ENCODE peak calls at places on chromosomes 7 and 10, in five cellular contexts. I is EL, O is KBM-7, P is activated T-cell treated with anti-CD3 and anti-CD28 coated beads for 1 hour, C is stromal cell of bone marrow. G is an unnamed sample.

GRCh38 chr7:130201796-130202195 is 3.4 kb downstream of the TMEM209 start:
- DNase-seq in O (no peak), P (no peak), C (no peak), I (no peak), G (no peak)

GRCh38 chr10:124725791-124726190 is 18.4 kb downstream of the FAM53B start:
- DNase-seq in I (no peak), O (no peak), C (no peak), P (no peak), G (no peak)

GRCh38 chr7:42227931-42228591 is 8.9 kb downstream of the GLI3 start:
- DNase-seq in I (no peak), P (no peak), O (no peak), C (no peak), G (no peak)

GRCh38 chr7:132383962-132384361 is 192.3 kb downstream of the PLXNA4 start:
- DNase-seq in C (no peak), P (no peak), O (no peak), I (no peak), G (no peak)

GRCh38 chr7:80724249-80724871 is 85.9 kb downstream of the CD36 start:
- DNase-seq in P (no peak), O (no peak), I (peak), C (peak), G (no peak)

GRCh38 chr7:155348806-155349205 is 51.1 kb downstream of the INSIG1 start:
- DNase-seq in I (no peak), O (no peak), C (no peak), P (no peak), G (no peak)

GRCh38 chr7:91557789-91558396 is 293.7 kb downstream of the FZD1 start:
- DNase-seq in O (no peak), P (no peak), C (peak), I (peak), G (no peak)

GRCh38 chr10:68406815-68407585 is at the start of gene RUFY2:
- DNase-seq in P (peak), O (peak), I (peak), C (peak), G (peak)

GRCh38 chr10:14952851-14953451 is 945 bp downstream of the DCLRE1C start:
- DNase-seq in C (no peak), I (peak), P (no peak), O (peak), G (no peak)

GRCh38 chr10:122782911-122783310 is 62.7 kb downstream of the CUZD1 start:
- DNase-seq in P (no peak), C (no peak), I (no peak), O (no peak), G (no peak)

GRCh38 chr10:97608991-97609561 is 19.6 kb downstream of the C10orf62 start:
- DNase-seq in P (no peak), I (no peak), C (no peak), O (no peak), G (no peak)

GRCh38 chr7:122552769-122553168 is 146.1 kb downstream of the RNF133 start:
- DNase-seq in C (no peak), I (no peak), O (no peak), P (no peak), G (no peak)

GRCh38 chr10:133364645-133365431 is 7.0 kb upstream of the FUOM start:
- DNase-seq in I (no peak), O (no peak), C (no peak), P (no peak), G (no peak)

GRCh38 chr7:91517408-91517807 is 253.2 kb downstream of the FZD1 start:
- DNase-seq in I (no peak), O (no peak), P (no peak), C (no peak), G (no peak)

GRCh38 chr10:34305189-34305588 is 509.9 kb downstream of the PARD3 start:
- DNase-seq in O (no peak), C (no peak), I (no peak), P (no peak), G (peak)

GRCh38 chr7:131234719-131235488 is 92.8 kb upstream of the MKLN1 start:
- DNase-seq in P (no peak), I (no peak), O (no peak), C (no peak), G (no peak)

GRCh38 chr10:11159543-11160215 is 142.0 kb downstream of the CELF2 start:
- DNase-seq in I (no peak), C (no peak), P (no peak), O (no peak), G (no peak)

GRCh38 chr10:124106241-124106905 is 13.0 kb upstream of the CHST15 start:
- DNase-seq in P (no peak), C (no peak), I (peak), O (no peak), G (no peak)

GRCh38 chr10:123433539-123433938 is 232.6 kb upstream of the GPR26 start:
- DNase-seq in P (no peak), C (no peak), O (no peak), I (no peak), G (no peak)

GRCh38 chr10:34711500-34711899 is 103.6 kb downstream of the PARD3 start:
- DNase-seq in C (no peak), O (no peak), P (no peak), I (no peak), G (no peak)

GRCh38 chr7:137360087-137360679 is 16.6 kb upstream of the PTN start:
- DNase-seq in P (no peak), I (peak), O (no peak), C (no peak), G (no peak)

GRCh38 chr7:71937840-71938371 is 474.2 kb downstream of the CALN1 start:
- DNase-seq in P (no peak), O (no peak), C (peak), I (no peak), G (no peak)

GRCh38 chr10:105266966-105267539 is 626.0 kb downstream of the SORCS3 start:
- DNase-seq in C (no peak), P (no peak), I (no peak), O (no peak), G (no peak)

GRCh38 chr10:102352066-102352715 is 43.3 kb upstream of the NFKB2 start:
- DNase-seq in C (peak), I (peak), P (peak), O (peak), G (peak)

GRCh38 chr7:151306860-151307259 is 34.8 kb upstream of the NUB1 start:
- DNase-seq in P (no peak), O (no peak), I (no peak), C (no peak), G (no peak)

GRCh38 chr10:43410345-43410744 is 1.4 kb upstream of the HNRNPF start:
- DNase-seq in P (no peak), I (no peak), C (no peak), O (no peak), G (no peak)

GRCh38 chr10:65234261-65234660 is 1691.6 kb upstream of the LRRTM3 start:
- DNase-seq in I (no peak), P (no peak), C (no peak), O (no peak), G (no peak)

GRCh38 chr10:119189811-119190282 is 11.2 kb upstream of the PRDX3 start:
- DNase-seq in I (peak), P (no peak), O (peak), C (no peak), G (no peak)

GRCh38 chr7:87628780-87629569 is 777 bp downstream of the RUNDC3B start:
- DNase-seq in C (no peak), O (peak), I (peak), P (no peak), G (no peak)

GRCh38 chr7:82700739-82701138 is 257.2 kb upstream of the CACNA2D1 start:
- DNase-seq in P (no peak), O (no peak), C (no peak), I (no peak), G (no peak)

GRCh38 chr7:28940741-28941385 is 17.3 kb downstream of the TRIL start:
- DNase-seq in I (no peak), O (no peak), C (no peak), P (no peak), G (no peak)

GRCh38 chr10:9289811-9290210 is 1235.3 kb downstream of the GATA3 start:
- DNase-seq in O (no peak), P (no peak), I (peak), C (no peak), G (no peak)

GRCh38 chr7:73707045-73707631 is 12.3 kb downstream of the STX1A start:
- DNase-seq in C (no peak), O (peak), P (no peak), I (no peak), G (no peak)

GRCh38 chr7:87342231-87342630 is 3.2 kb upstream of the CROT start:
- DNase-seq in P (no peak), I (no peak), O (no peak), C (no peak), G (no peak)

GRCh38 chr10:68848281-68848680 is 20.9 kb downstream of the STOX1 start:
- DNase-seq in I (no peak), O (no peak), C (no peak), P (no peak), G (no peak)

GRCh38 chr10:57699944-57700343 is 567.8 kb downstream of the IPMK start:
- DNase-seq in P (no peak), C (no peak), I (peak), O (no peak), G (no peak)

GRCh38 chr7:103343758-103344452 is 662 bp downstream of the DNAJC2 start:
- DNase-seq in O (peak), I (peak), P (no peak), C (peak), G (no peak)

GRCh38 chr7:139561-140243 is 52.7 kb upstream of the FAM20C start:
- DNase-seq in O (no peak), I (no peak), C (no peak), P (no peak), G (no peak)

GRCh38 chr7:98628418-98628817 is 11.3 kb downstream of the NPTX2 start:
- DNase-seq in O (no peak), P (no peak), C (no peak), I (no peak), G (no peak)